ENCODE peak calls at places on chromosomes 11 and 22, in four cellular contexts. K is RPMI8226, V is NCI-H1092, F is putamen. X is an unnamed sample.

GRCh38 chr11:31233425-31233824 is 136.1 kb downstream of the DCDC1 start:
- DNase-seq in V (no peak), F (no peak), K (no peak), X (no peak)

GRCh38 chr22:29596408-29596807 is 7.0 kb upstream of the NF2 start:
- DNase-seq in K (no peak), V (no peak), F (no peak), X (no peak)

GRCh38 chr22:17777717-17778044 is 3.4 kb upstream of the BID start:
- DNase-seq in V (no peak), F (no peak), K (no peak), X (no peak)

GRCh38 chr22:40703731-40704130 is 24.4 kb downstream of the MCHR1 start:
- DNase-seq in V (no peak), F (no peak), K (no peak), X (no peak)

GRCh38 chr11:102802341-102802740 is 4.4 kb upstream of the MMP1 start:
- DNase-seq in V (no peak), F (no peak), K (no peak), X (no peak)

GRCh38 chr22:44620841-44621382 is 81.1 kb upstream of the PRR5 start:
- DNase-seq in K (no peak), F (no peak), V (no peak), X (no peak)

GRCh38 chr11:80873309-80873999 is 1432.6 kb upstream of the TENM4 start:
- DNase-seq in K (peak), F (no peak), V (no peak), X (no peak)

GRCh38 chr11:76496174-76496573 is 51.4 kb downstream of the EMSY start:
- DNase-seq in V (no peak), K (no peak), F (no peak), X (no peak)

GRCh38 chr11:60831501-60832079 is 10.3 kb upstream of the CCDC86 start:
- DNase-seq in V (peak), K (peak), F (no peak), X (no peak)

GRCh38 chr22:39439170-39439569 is 17.6 kb upstream of the MGAT3 start:
- DNase-seq in V (no peak), K (no peak), F (no peak), X (no peak)

GRCh38 chr11:12922980-12923507 is 86.1 kb upstream of the RASSF10 start:
- DNase-seq in F (no peak), V (no peak), K (no peak), X (no peak)

GRCh38 chr22:38228873-38229740 is 27.3 kb downstream of the MAFF start:
- DNase-seq in V (no peak), K (no peak), F (no peak), X (no peak)

GRCh38 chr22:49901457-49901856 is 16.8 kb downstream of the ALG12 start:
- DNase-seq in V (no peak), F (no peak), K (no peak), X (no peak)

GRCh38 chr11:72375241-72375640 is 59.1 kb downstream of the CLPB start:
- DNase-seq in V (no peak), K (no peak), F (no peak), X (no peak)

GRCh38 chr11:119573858-119574257 is 150.9 kb upstream of the THY1 start:
- DNase-seq in K (no peak), V (no peak), F (no peak), X (no peak)

GRCh38 chr11:99693941-99694492 is 673.3 kb downstream of the CNTN5 start:
- DNase-seq in V (no peak), K (no peak), F (no peak), X (no peak)

GRCh38 chr22:31143537-31143936 is 3.2 kb upstream of the PLA2G3 start:
- DNase-seq in F (no peak), V (no peak), K (no peak), X (no peak)

GRCh38 chr11:60887531-60887930 is 18.9 kb downstream of the PRPF19 start:
- DNase-seq in F (no peak), V (peak), K (peak), X (no peak)

GRCh38 chr22:26916236-26916635 is 258.8 kb downstream of the MIAT start:
- DNase-seq in F (no peak), V (no peak), K (no peak), X (no peak)

GRCh38 chr11:132405728-132406127 is 1035.3 kb downstream of the NTM start:
- DNase-seq in K (no peak), V (no peak), F (no peak), X (no peak)

GRCh38 chr11:70203749-70204465 is 811 bp downstream of the FADD start:
- DNase-seq in K (peak), V (no peak), F (peak), X (peak)

GRCh38 chr11:9847636-9848035 is 183.8 kb downstream of the SWAP70 start:
- DNase-seq in V (no peak), F (peak), K (no peak), X (no peak)

GRCh38 chr22:39292561-39293074 is 26.8 kb downstream of the RPL3 start:
- DNase-seq in K (peak), V (no peak), F (peak), X (no peak)

GRCh38 chr11:77324508-77324907 is 23.0 kb upstream of the GDPD4 start:
- DNase-seq in V (no peak), K (no peak), F (no peak), X (no peak)

GRCh38 chr22:47030881-47031627 is 268.6 kb downstream of the TBC1D22A start:
- DNase-seq in F (no peak), V (no peak), K (no peak), X (no peak)

GRCh38 chr11:111523343-111523742 is 8.8 kb downstream of the HOATZ start:
- DNase-seq in V (no peak), F (no peak), K (no peak), X (no peak)